ENCODE peak calls at places on chromosomes 11 and 22, in eight cellular contexts. Q, V, N, I, G, C, J and M are unnamed samples.

GRCh38 chr11:113121746-113122145 is 160.5 kb downstream of the NCAM1 start:
- DNase-seq in Q (no peak), V (no peak), N (no peak), I (no peak), G (no peak), J (no peak), C (no peak), M (no peak)

GRCh38 chr11:65478411-65479183 is 20.2 kb upstream of the MALAT1 start:
- DNase-seq in I (peak; percentile 73), Q (peak; percentile 80), V (peak; percentile 81), N (no peak), C (peak; percentile 89), G (peak; percentile 61), J (peak; percentile 78), M (peak; percentile 43)

GRCh38 chr22:22187299-22187698 is 57.3 kb upstream of the VPREB1 start:
- DNase-seq in V (no peak), C (no peak), G (no peak), I (no peak), Q (no peak), J (no peak), N (no peak), M (no peak)

GRCh38 chr11:129968611-129969419 is 33.8 kb downstream of the PRDM10 start:
- DNase-seq in C (no peak), V (no peak), G (no peak), J (no peak), I (no peak), N (no peak), Q (no peak), M (no peak)

GRCh38 chr11:67355794-67356550 is 2.6 kb upstream of the POLD4 start:
- DNase-seq in G (peak; percentile 51), J (no peak), N (no peak), I (no peak), Q (no peak), C (no peak), V (no peak), M (no peak)

GRCh38 chr11:63907808-63908530 is 9.0 kb downstream of the RCOR2 start:
- DNase-seq in I (no peak), V (no peak), C (no peak), N (no peak), G (no peak), Q (no peak), J (no peak), M (no peak)

GRCh38 chr22:20449819-20450550 is 12.4 kb upstream of the SCARF2 start:
- DNase-seq in N (no peak), V (no peak), I (no peak), C (peak; percentile 52), G (no peak), Q (no peak), J (peak; percentile 29), M (no peak)

GRCh38 chr11:120168960-120169681 is 31.2 kb upstream of the TRIM29 start:
- DNase-seq in V (peak; percentile 73), C (peak; percentile 92), J (peak; percentile 88), G (peak; percentile 70), N (peak; percentile 55), Q (peak; percentile 81), I (peak; percentile 45), M (peak; percentile 79)

GRCh38 chr22:26417406-26417805 is 11.7 kb upstream of the ASPHD2 start:
- DNase-seq in N (no peak), C (no peak), Q (no peak), V (no peak), G (no peak), I (no peak), J (no peak), M (no peak)

GRCh38 chr11:113730887-113731726 is 25.0 kb upstream of the TMPRSS5 start:
- DNase-seq in Q (no peak), G (peak; percentile 37), I (peak; percentile 64), N (no peak), V (no peak), J (no peak), C (no peak), M (peak; percentile 86)

GRCh38 chr11:17782145-17782544 is 47.6 kb downstream of the KCNC1 start:
- DNase-seq in J (no peak), C (peak; percentile 40), V (no peak), G (no peak), N (no peak), I (no peak), Q (no peak), M (no peak)

GRCh38 chr11:102361100-102362021 is 14.3 kb downstream of the BIRC2 start:
- DNase-seq in Q (no peak), N (peak; percentile 84), J (no peak), V (no peak), C (no peak), I (peak; percentile 17), G (no peak), M (no peak)

GRCh38 chr22:47067911-47068654 is 305.6 kb downstream of the TBC1D22A start:
- DNase-seq in V (no peak), J (no peak), G (peak; percentile 1), N (no peak), Q (no peak), C (peak; percentile 62), I (no peak), M (no peak)

GRCh38 chr11:86174101-86175046 is 70.2 kb upstream of the EED start:
- DNase-seq in J (no peak), V (peak; percentile 85), Q (no peak), C (peak; percentile 92), G (no peak), I (peak; percentile 99), N (no peak), M (peak; percentile 82)

GRCh38 chr11:64409707-64410395 is 50.9 kb downstream of the RPS6KA4 start:
- DNase-seq in V (no peak), J (no peak), I (peak; percentile 17), Q (no peak), G (peak; percentile 26), N (no peak), C (no peak), M (no peak)

GRCh38 chr22:46053563-46054090 is 76.7 kb upstream of the WNT7B start:
- DNase-seq in G (peak; percentile 84), J (peak; percentile 92), Q (peak; percentile 86), I (peak; percentile 38), N (peak; percentile 70), C (peak; percentile 92), V (peak; percentile 85), M (no peak)

GRCh38 chr11:66288138-66288865 is 641 bp downstream of the YIF1A start:
- DNase-seq in J (peak; percentile 83), G (peak; percentile 59), I (no peak), V (no peak), C (no peak), Q (no peak), N (no peak), M (no peak)

GRCh38 chr11:76694664-76695063 is 24.1 kb upstream of the LRRC32 start:
- DNase-seq in C (no peak), Q (no peak), G (no peak), J (no peak), V (no peak), I (peak; percentile 90), N (no peak), M (no peak)

GRCh38 chr11:133945087-133945974 is 11.4 kb downstream of the IGSF9B start:
- DNase-seq in J (no peak), V (peak; percentile 74), G (no peak), N (peak; percentile 90), Q (no peak), I (peak; percentile 14), C (no peak), M (no peak)

GRCh38 chr11:112999518-112999917 is 38.3 kb downstream of the NCAM1 start:
- DNase-seq in I (no peak), C (no peak), N (no peak), V (no peak), J (no peak), Q (no peak), G (no peak), M (no peak)

GRCh38 chr11:120391297-120391696 is 55.1 kb downstream of the ARHGEF12 start:
- DNase-seq in V (no peak), G (no peak), J (no peak), C (no peak), Q (no peak), I (no peak), N (no peak), M (no peak)

GRCh38 chr11:88164320-88164719 is 10.9 kb downstream of the RAB38 start:
- DNase-seq in C (no peak), Q (no peak), G (no peak), J (no peak), V (no peak), N (no peak), I (no peak), M (no peak)

GRCh38 chr22:35971418-35972119 is 57.1 kb downstream of the RBFOX2 start:
- DNase-seq in J (no peak), Q (no peak), G (no peak), C (no peak), I (peak; percentile 93), V (peak; percentile 29), N (no peak), M (no peak)

GRCh38 chr11:86116996-86117705 is 48.3 kb upstream of the PICALM start:
- DNase-seq in N (no peak), C (no peak), J (no peak), G (no peak), Q (no peak), I (peak; percentile 65), V (no peak), M (no peak)

GRCh38 chr11:102251423-102251822 is 65.9 kb upstream of the BIRC3 start:
- DNase-seq in G (no peak), N (no peak), I (no peak), J (no peak), V (no peak), Q (no peak), C (no peak), M (no peak)

GRCh38 chr11:98062714-98063113 is 958.0 kb upstream of the CNTN5 start:
- DNase-seq in J (no peak), Q (no peak), N (no peak), V (no peak), C (no peak), I (no peak), G (no peak), M (no peak)

GRCh38 chr11:20112291-20113146 is 47.8 kb downstream of the DBX1 start:
- DNase-seq in J (peak; percentile 76), N (no peak), C (peak; percentile 92), I (peak; percentile 97), V (peak; percentile 67), G (peak; percentile 75), Q (no peak), M (peak; percentile 13)

GRCh38 chr11:44742470-44742869 is 15.7 kb downstream of the TSPAN18 start:
- DNase-seq in J (no peak), N (no peak), G (no peak), Q (no peak), C (no peak), I (no peak), V (no peak), M (no peak)
- H3K27me3 ChIP-seq in J (no peaks in the 10 kb centered on the region), N (no peaks in the 10 kb centered on the region), G (no peaks in the 10 kb centered on the region), Q (no peaks in the 10 kb centered on the region), C (no peaks in the 10 kb centered on the region), I (peaks cover 42% of the 10 kb centered on the region), V (no peaks in the 10 kb centered on the region), M (no peaks in the 10 kb centered on the region)

GRCh38 chr11:128262463-128263345 is 324.7 kb downstream of the ETS1 start:
- DNase-seq in Q (no peak), C (no peak), V (no peak), I (no peak), J (no peak), G (no peak), N (no peak), M (no peak)
- H3K4me1 ChIP-seq in Q (no peaks in the 10 kb centered on the region), C (no peaks in the 10 kb centered on the region), V (no peaks in the 10 kb centered on the region), I (no peaks in the 10 kb centered on the region), J (no peaks in the 10 kb centered on the region), G (no peaks in the 10 kb centered on the region), N (no peaks in the 10 kb centered on the region), M (no peaks in the 10 kb centered on the region)

GRCh38 chr11:2439820-2440219 is 4.5 kb downstream of the TRPM5 start:
- DNase-seq in C (no peak), Q (no peak), N (no peak), J (no peak), V (no peak), I (no peak), G (no peak), M (no peak)
- H3K27me3 ChIP-seq in C (no peaks in the 10 kb centered on the region), Q (peaks cover 40% of the 10 kb centered on the region), N (no peaks in the 10 kb centered on the region), J (no peaks in the 10 kb centered on the region), V (no peaks in the 10 kb centered on the region), I (peaks cover 35% of the 10 kb centered on the region), G (peaks cover 13% of the 10 kb centered on the region), M (no peaks in the 10 kb centered on the region)

GRCh38 chr11:33944693-33945424 is 53.0 kb upstream of the LMO2 start:
- DNase-seq in G (no peak), N (no peak), V (no peak), C (no peak), Q (no peak), J (no peak), I (no peak), M (no peak)
- H3K4me1 ChIP-seq in G (no peaks in the 10 kb centered on the region), N (no peaks in the 10 kb centered on the region), V (peaks cover 13% of the 10 kb centered on the region), C (no peaks in the 10 kb centered on the region), Q (peaks cover 11% of the 10 kb centered on the region), J (no peaks in the 10 kb centered on the region), I (no peaks in the 10 kb centered on the region), M (no peaks in the 10 kb centered on the region)